ENCODE peak calls at places on chromosomes 7 and 10, in seven cellular contexts. F is HCT116, C is HepG2, Q is K562, J is SK-N-SH, M is H1, R is GM12878. U is an unnamed sample.

GRCh38 chr10:7320072-7320471 is 90.8 kb downstream of the SFMBT2 start:
- DNase-seq in F (no peak), C (no peak), Q (no peak), J (no peak), M (no peak), R (no peak), U (no peak)

GRCh38 chr7:134946260-134946659 is 40.0 kb upstream of the AGBL3 start:
- DNase-seq in F (no peak), C (no peak), Q (no peak), J (no peak), M (no peak), R (no peak), U (no peak)

GRCh38 chr10:59895629-59896116 is 10.7 kb downstream of the CCDC6 start:
- DNase-seq in F (no peak), C (peak; percentile 80), Q (peak; percentile 51), J (peak; percentile 20), M (no peak), R (no peak), U (no peak)

GRCh38 chr10:103231047-103231551 is 14.6 kb upstream of the RPEL1 start:
- DNase-seq in F (peak; percentile 49), C (peak; percentile 95), Q (no peak), J (no peak), M (peak; percentile 85), R (no peak), U (no peak)

GRCh38 chr7:131040467-131040932 is 287.2 kb upstream of the MKLN1 start:
- DNase-seq in F (peak; percentile 73), C (peak; percentile 57), Q (peak; percentile 78), J (peak; percentile 80), M (no peak), R (no peak), U (peak; percentile 66)

GRCh38 chr10:113563306-113564088 is 10.6 kb downstream of the HABP2 start:
- DNase-seq in F (peak; percentile 52), C (peak; percentile 35), Q (peak; percentile 78), J (peak; percentile 82), M (peak; percentile 47), R (no peak), U (peak; percentile 75)

GRCh38 chr10:61992059-61992460 is 90.6 kb downstream of the ARID5B start:
- DNase-seq in F (no peak), C (no peak), Q (no peak), J (no peak), M (no peak), R (no peak), U (no peak)

GRCh38 chr7:43430412-43430811 is 152.5 kb upstream of the STK17A start:
- DNase-seq in F (no peak), C (no peak), Q (no peak), J (no peak), M (no peak), R (no peak), U (no peak)

GRCh38 chr7:13016633-13017324 is 329.3 kb downstream of the ARL4A start:
- DNase-seq in F (peak; percentile 71), C (peak; percentile 86), Q (no peak), J (no peak), M (no peak), R (no peak), U (no peak)

GRCh38 chr7:148856035-148856881 is 27.8 kb downstream of the EZH2 start:
- DNase-seq in F (peak; percentile 28), C (peak; percentile 31), Q (peak; percentile 67), J (peak; percentile 64), M (no peak), R (no peak), U (peak; percentile 63)

GRCh38 chr7:106793015-106793651 is 71.9 kb upstream of the PIK3CG start:
- DNase-seq in F (peak; percentile 38), C (peak; percentile 7), Q (peak; percentile 59), J (peak; percentile 50), M (no peak), R (no peak), U (peak; percentile 13)

GRCh38 chr7:35753761-35754603 is 46.9 kb upstream of the SEPTIN7 start:
- DNase-seq in F (no peak), C (no peak), Q (no peak), J (no peak), M (no peak), R (no peak), U (no peak)

GRCh38 chr7:37419496-37419895 is 29.2 kb downstream of the ELMO1 start:
- DNase-seq in F (no peak), C (no peak), Q (no peak), J (no peak), M (no peak), R (no peak), U (no peak)

GRCh38 chr10:110488124-110488681 is 9.5 kb upstream of the DUSP5 start:
- DNase-seq in F (no peak), C (no peak), Q (no peak), J (no peak), M (no peak), R (no peak), U (no peak)

GRCh38 chr10:121216721-121217181 is 365.6 kb downstream of the WDR11 start:
- DNase-seq in F (no peak), C (no peak), Q (no peak), J (peak; percentile 19), M (no peak), R (no peak), U (no peak)

GRCh38 chr7:108147031-108147563 is 16.9 kb upstream of the LAMB4 start:
- DNase-seq in F (no peak), C (no peak), Q (no peak), J (no peak), M (no peak), R (no peak), U (no peak)

GRCh38 chr10:118595598-118596425 is at the start of gene PRLHR:
- DNase-seq in F (no peak), C (no peak), Q (peak; percentile 16), J (peak; percentile 92), M (no peak), R (no peak), U (peak; percentile 60)

GRCh38 chr7:131591674-131592328 is 35.4 kb upstream of the PODXL start:
- DNase-seq in F (no peak), C (no peak), Q (no peak), J (peak; percentile 35), M (no peak), R (no peak), U (no peak)

GRCh38 chr7:75019800-75020199 is 53.8 kb downstream of the RCC1L start:
- DNase-seq in F (no peak), C (no peak), Q (no peak), J (no peak), M (no peak), R (no peak), U (no peak)

GRCh38 chr10:124737221-124737620 is 7.0 kb downstream of the FAM53B start:
- DNase-seq in F (no peak), C (no peak), Q (no peak), J (no peak), M (no peak), R (no peak), U (no peak)

GRCh38 chr10:122487231-122487765 is 25.9 kb downstream of the HTRA1 start:
- DNase-seq in F (no peak), C (no peak), Q (no peak), J (no peak), M (no peak), R (no peak), U (no peak)

GRCh38 chr10:60769406-60769805 is 8.9 kb upstream of the CDK1 start:
- DNase-seq in F (no peak), C (no peak), Q (no peak), J (no peak), M (no peak), R (no peak), U (no peak)

GRCh38 chr10:21498416-21498815 is 27.1 kb downstream of the SKIDA1 start:
- DNase-seq in F (no peak), C (no peak), Q (no peak), J (no peak), M (no peak), R (no peak), U (no peak)

GRCh38 chr10:76437011-76437410 is 1005.6 kb downstream of the LRMDA start:
- DNase-seq in F (no peak), C (no peak), Q (no peak), J (no peak), M (no peak), R (no peak), U (no peak)

GRCh38 chr10:109706157-109706556 is 217.2 kb downstream of the XPNPEP1 start:
- DNase-seq in F (no peak), C (no peak), Q (no peak), J (no peak), M (no peak), R (no peak), U (no peak)

GRCh38 chr10:95814011-95814727 is 58.2 kb downstream of the ENTPD1 start:
- DNase-seq in F (no peak), C (peak; percentile 76), Q (no peak), J (no peak), M (no peak), R (no peak), U (no peak)

GRCh38 chr7:80529362-80529761 is 17.5 kb upstream of the GNAT3 start:
- DNase-seq in F (no peak), C (no peak), Q (no peak), J (no peak), M (no peak), R (no peak), U (no peak)
- TF ChIP-seq JUND in F (no peak), C (no peak), Q (no peak), J (no peak), M (no peak), R (no peak), U (no peak)

DNA sequence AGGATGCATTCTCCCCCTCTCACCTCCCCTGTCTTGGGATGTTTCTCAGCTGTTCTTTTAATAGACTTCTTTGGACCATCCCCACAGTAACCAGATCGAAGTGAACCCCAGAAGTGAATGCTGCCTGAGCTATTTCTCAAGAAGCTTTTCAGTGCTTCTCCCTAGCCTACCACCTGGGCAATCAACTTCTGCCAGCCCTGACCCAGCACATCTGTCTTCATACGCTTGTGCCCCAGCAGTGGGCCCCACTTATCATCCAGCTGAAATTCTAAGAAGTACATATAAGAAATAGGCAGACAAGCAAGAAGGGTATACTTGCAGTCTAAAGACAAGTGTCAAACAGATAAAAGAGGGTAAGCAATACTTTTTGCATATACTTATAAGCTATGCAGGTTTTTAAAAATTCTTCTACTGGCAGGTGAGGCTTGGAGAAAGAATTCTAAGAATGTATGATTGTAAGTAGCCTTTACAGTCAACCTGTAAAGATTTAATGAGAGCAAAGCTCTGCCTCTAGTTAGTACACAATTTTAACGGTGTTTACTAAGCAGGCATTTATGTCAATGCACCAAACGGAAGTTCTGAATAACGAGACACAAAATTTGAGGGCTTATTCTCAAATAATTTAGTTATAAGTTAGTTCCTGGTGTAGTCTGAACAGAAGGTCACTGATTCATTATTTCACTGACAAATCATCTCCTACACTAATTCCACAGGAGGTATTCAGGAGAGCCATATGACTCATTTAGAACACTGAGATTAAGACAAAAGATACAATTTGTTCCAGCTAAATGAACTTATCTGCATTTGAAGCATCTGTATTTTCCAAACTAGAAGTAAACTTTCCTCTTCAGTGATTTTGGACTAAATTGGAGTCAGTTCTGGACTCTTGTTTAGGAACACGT is 83.3 kb downstream of the RNLS start:
- DNase-seq in F (no peak), C (no peak), Q (no peak), J (no peak), M (no peak), R (no peak), U (no peak)
- TF ChIP-seq JUND in F (no peak), C (no peak), Q (no peak), J (peak; percentile 47), M (no peak), R (no peak), U (no peak)

GRCh38 chr7:33495207-33495606 is 365.8 kb downstream of the BBS9 start:
- DNase-seq in F (no peak), C (no peak), Q (no peak), J (no peak), M (no peak), R (no peak), U (peak; percentile 30)
- TF ChIP-seq JUND in F (no peak), C (no peak), Q (no peak), J (no peak), M (no peak), R (no peak), U (no peak)

GRCh38 chr7:117715784-117716445 is 157.3 kb downstream of the CTTNBP2 start:
- DNase-seq in F (peak; percentile 26), C (peak; percentile 39), Q (peak; percentile 38), J (peak; percentile 59), M (no peak), R (no peak), U (peak; percentile 36)
- TF ChIP-seq JUND in F (no peak), C (no peak), Q (no peak), J (no peak), M (no peak), R (no peak), U (no peak)

U was measured in T47D.